ENCODE peak calls at places on chromosomes 12 and 14, in five cellular contexts. H is K562, W is HepG2, N is GM12878, V is SK-N-SH. K is an unnamed sample.

GRCh38 chr12:10717410-10717809 is 5.7 kb downstream of the YBX3 start:
- DNase-seq in H (no peak), W (no peak), N (no peak), V (no peak), K (no peak)

GRCh38 chr12:58310368-58310767 is 369.0 kb downstream of the ATP23 start:
- DNase-seq in H (no peak), W (no peak), N (no peak), V (no peak), K (no peak)

GRCh38 chr14:96037891-96038557 is 1.1 kb upstream of the C14orf132 start:
- DNase-seq in H (no peak), W (no peak), N (no peak), V (peak), K (no peak)

GRCh38 chr14:105150368-105151111 is 18.0 kb downstream of the JAG2 start:
- DNase-seq in H (no peak), W (no peak), N (no peak), V (no peak), K (no peak)

GRCh38 chr14:49950275-49951250 is 57.7 kb downstream of the ARF6 start:
- DNase-seq in H (no peak), W (no peak), N (no peak), V (no peak), K (no peak)

GRCh38 chr14:74459289-74459946 is 33.4 kb upstream of the SYNDIG1L start:
- DNase-seq in H (peak), W (peak), N (no peak), V (peak), K (peak)

GRCh38 chr12:47636908-47637780 is 68.7 kb downstream of the RPAP3 start:
- DNase-seq in H (no peak), W (peak), N (no peak), V (no peak), K (peak)

GRCh38 chr12:122845041-122845864 is 10.0 kb downstream of the HIP1R start:
- DNase-seq in H (no peak), W (no peak), N (no peak), V (peak), K (peak)

GRCh38 chr12:46187023-46187422 is 81.8 kb downstream of the SLC38A1 start:
- DNase-seq in H (no peak), W (no peak), N (no peak), V (no peak), K (no peak)

GRCh38 chr14:91281346-91281745 is 36.8 kb upstream of the GPR68 start:
- DNase-seq in H (no peak), W (no peak), N (no peak), V (no peak), K (no peak)

GRCh38 chr12:44654641-44655625 is 221.2 kb downstream of the NELL2 start:
- DNase-seq in H (no peak), W (no peak), N (no peak), V (peak), K (no peak)

GRCh38 chr14:106657460-106657859 is 1131.1 kb downstream of the TMEM121 start:
- DNase-seq in H (no peak), W (no peak), N (no peak), V (peak), K (no peak)

GRCh38 chr12:71721781-71722511 is 32.7 kb upstream of the RAB21 start:
- DNase-seq in H (no peak), W (no peak), N (no peak), V (no peak), K (no peak)

GRCh38 chr14:66541627-66542026 is 33.7 kb downstream of the GPHN start:
- DNase-seq in H (no peak), W (no peak), N (no peak), V (no peak), K (no peak)

GRCh38 chr14:25010471-25010870 is 39.5 kb downstream of the STXBP6 start:
- DNase-seq in H (no peak), W (no peak), N (no peak), V (no peak), K (no peak)

GRCh38 chr14:61335049-61335448 is 13.7 kb downstream of the PRKCH start:
- DNase-seq in H (no peak), W (no peak), N (no peak), V (no peak), K (no peak)

GRCh38 chr14:65499138-65499537 is 86.6 kb downstream of the FUT8 start:
- DNase-seq in H (no peak), W (no peak), N (no peak), V (no peak), K (no peak)

GRCh38 chr14:24741871-24742270 is 107.9 kb upstream of the GZMB start:
- DNase-seq in H (no peak), W (no peak), N (no peak), V (no peak), K (no peak)

DNA sequence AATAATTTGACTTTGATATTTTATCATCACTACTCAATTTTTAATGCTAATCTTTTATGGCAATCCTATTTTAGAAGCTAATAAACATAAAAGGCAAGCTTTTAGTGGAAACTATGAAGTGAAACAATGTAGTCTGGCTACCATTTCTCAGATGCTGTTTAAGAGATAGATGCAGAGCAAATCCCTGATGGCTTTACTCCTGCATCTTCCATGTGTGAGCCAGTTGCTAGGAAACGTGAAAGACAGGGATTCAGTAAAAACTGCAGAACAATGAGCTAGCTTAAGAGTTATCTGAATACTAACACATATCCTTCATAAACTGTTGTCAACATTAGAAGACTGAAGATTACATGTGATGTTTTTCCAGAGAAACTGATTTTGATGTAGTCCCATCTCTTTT is 112.6 kb downstream of the SLC2A13 start:
- DNase-seq in H (no peak), W (no peak), N (no peak), V (no peak), K (no peak)
- TF ChIP-seq GABPA in H (no peak), W (no peak), N (no peak), V (no peak), K (no peak)

DNA sequence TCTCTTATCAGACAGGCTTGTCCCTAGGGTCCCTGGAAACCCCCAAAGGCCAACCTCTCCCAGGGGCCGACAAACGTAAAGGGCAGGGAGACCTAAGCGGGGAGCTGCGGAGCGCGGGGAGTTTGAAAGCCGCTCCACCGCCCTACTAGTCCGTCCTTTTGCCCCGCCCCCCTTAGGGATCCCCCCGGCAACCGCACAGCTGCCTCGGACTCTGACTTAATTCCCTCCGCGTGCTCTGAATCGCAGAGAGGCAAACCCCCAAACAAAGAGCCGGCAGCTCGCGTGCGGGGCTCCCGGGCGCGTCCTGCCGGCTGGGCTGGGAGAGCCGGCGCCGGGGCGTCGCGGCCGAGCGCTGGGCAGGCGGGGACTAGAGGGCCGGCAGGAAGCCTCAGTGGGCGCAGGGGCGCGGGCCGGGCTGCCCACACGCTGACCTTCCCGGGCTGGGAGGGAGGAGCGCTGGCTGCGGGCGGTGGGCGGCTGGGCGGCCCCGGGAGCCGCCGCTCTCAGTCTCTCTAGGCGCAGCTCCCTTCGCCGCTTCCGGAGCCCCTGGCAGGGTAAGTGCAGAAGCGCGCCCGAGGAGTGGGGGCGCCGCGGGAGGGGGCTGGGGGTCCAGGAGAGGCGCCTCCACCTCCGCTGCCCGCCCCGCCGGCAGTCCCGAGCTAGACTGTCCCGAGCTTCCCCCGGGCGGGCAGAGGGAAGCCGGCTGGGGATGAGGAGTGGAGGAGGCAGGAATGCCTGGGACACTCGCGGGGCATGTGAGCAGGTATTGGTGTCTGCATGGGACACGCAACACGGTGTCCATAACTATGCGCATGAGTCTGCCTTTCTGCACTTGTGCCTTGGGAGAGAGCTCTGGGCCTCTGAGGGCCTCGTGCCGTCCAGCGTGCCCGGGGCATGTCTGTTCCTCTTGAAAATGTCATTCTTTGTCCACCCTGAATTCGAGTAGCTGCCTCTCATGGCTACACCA is at the start of gene TSPAN11:
- DNase-seq in H (no peak), W (no peak), N (no peak), V (peak), K (peak)
- TF ChIP-seq RAD21 in H (no peak), W (no peak), N (no peak), V (no peak), K (no peak)

GRCh38 chr12:125218952-125219351 is 153.7 kb downstream of the AACS start:
- DNase-seq in H (no peak), W (no peak), N (no peak), V (no peak), K (no peak)
- TF ChIP-seq RFX5 in H (no peak), W (no peak), N (no peak), V (no peak), K (no peak)

DNA sequence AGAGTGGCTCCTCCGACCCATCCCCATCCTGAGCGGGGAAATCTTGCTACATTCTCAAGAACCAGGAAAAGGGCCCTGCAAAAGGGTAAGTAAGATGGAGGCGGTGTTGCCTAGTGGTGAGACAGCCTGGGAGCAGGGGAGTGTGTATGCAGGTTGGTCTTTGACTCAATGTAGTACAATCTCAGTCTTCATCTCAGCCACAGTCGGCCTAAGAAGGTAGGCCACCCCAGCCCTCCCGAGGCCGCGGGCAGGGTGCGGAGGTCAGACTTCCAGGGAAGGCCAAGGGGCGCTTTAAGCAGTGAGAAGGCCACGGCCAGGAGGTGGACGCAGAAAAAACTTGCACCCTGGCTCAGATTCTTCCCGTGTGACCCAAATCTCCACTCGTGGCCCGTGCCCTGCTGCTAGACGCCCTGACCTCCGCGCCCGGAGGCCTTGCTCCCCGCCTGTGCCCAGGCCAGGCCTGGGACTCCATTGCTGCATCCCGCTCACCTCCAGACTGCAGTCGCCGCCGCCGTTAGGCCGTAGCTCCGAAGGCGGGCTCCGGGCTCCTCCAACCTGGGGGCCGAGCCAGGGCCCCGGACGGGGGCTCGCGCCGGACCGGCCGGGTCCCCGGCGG is 435 bp downstream of the FOXM1 start:
- DNase-seq in H (peak), W (no peak), N (no peak), V (no peak), K (no peak)
- TF ChIP-seq GABPA in H (no peak), W (no peak), N (no peak), V (no peak), K (no peak)

GRCh38 chr14:72894623-72895378 is 900 bp upstream of the DPF3 start:
- DNase-seq in H (peak), W (no peak), N (no peak), V (peak), K (no peak)
- TF ChIP-seq RAD21 in H (no peak), W (no peak), N (no peak), V (no peak), K (no peak)

GRCh38 chr12:1470051-1470450 is 124.3 kb downstream of the FBXL14 start:
- DNase-seq in H (no peak), W (no peak), N (no peak), V (no peak), K (no peak)

GRCh38 chr12:1471224-1471623 is 123.2 kb downstream of the FBXL14 start:
- DNase-seq in H (no peak), W (no peak), N (no peak), V (no peak), K (no peak)

GRCh38 chr12:1466481-1467260 is 127.7 kb downstream of the FBXL14 start:
- DNase-seq in H (no peak), W (no peak), N (no peak), V (no peak), K (no peak)

GRCh38 chr12:1465990-1466389 is 128.4 kb downstream of the FBXL14 start:
- DNase-seq in H (no peak), W (no peak), N (no peak), V (no peak), K (no peak)

GRCh38 chr12:1469063-1469462 is 125.3 kb downstream of the FBXL14 start:
- DNase-seq in H (no peak), W (no peak), N (no peak), V (no peak), K (no peak)
- TF ChIP-seq RFX5 in H (no peak), W (no peak), N (no peak), V (no peak), K (no peak)

GRCh38 chr12:98341732-98342131 is 173.7 kb upstream of the TMPO start:
- DNase-seq in H (no peak), W (no peak), N (no peak), V (no peak), K (no peak)
- TF ChIP-seq GABPA in H (no peak), W (no peak), N (no peak), V (no peak), K (no peak)

DNA sequence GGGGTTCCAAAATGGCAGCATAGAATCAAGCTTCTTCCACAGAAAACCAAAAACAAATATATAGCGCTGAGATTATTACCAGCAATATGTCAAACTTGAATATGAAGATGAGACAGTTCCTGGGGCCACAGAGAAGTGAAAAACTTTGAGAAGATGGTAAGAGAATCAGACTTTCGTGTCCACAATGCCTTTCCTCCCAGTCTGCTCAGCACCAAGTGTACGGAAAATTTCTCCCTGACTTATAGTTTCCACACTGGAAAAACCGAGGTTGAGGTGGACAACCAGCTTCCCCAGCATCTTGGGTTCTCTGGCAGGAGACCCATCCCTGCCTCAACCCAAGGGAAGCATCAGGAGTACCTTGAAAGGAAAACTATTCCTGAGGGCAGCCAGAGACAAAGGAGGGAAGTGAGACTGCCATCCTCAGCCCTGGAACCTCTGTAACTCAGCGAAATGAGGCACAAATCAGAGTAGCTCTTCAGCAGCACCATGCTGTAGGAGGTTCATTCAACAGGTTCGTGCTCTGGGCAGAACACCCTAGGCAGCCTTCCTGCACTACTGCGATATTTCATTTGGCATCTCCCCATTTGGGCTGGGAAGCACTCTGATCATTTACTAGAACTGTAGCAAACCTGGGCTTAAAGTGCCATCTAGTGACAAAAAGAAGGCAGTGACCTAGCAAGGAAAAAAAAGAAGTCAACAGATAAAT is 52.4 kb upstream of the CAPRIN2 start:
- DNase-seq in H (peak), W (peak), N (peak), V (peak), K (peak)
- TF ChIP-seq RAD21 in H (peak), W (peak), N (peak), V (peak), K (peak)

DNA sequence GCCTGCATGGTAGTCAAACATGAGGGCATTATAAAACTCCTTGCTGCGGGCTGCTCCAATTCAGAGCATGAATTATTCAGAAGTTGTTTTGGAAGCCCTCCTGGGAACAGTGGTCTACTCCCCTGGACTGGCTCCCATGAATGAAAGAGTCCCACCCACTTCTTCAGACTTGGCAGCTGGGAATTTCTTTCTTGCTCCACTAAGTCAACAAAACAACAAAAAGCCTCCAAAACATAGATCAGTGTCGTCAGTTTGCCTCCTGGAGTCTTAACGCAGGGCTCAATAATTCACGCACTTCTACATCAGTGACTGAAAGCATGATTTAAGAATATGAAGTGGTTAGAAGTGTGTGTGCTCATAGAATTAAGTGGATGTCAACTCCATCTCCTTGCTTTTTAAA is 37.9 kb downstream of the AKAP6 start:
- DNase-seq in H (no peak), W (no peak), N (no peak), V (no peak), K (no peak)
- TF ChIP-seq RFX5 in H (no peak), W (no peak), N (no peak), V (no peak), K (no peak)

K was measured in H1.